ENCODE peak calls at places on chromosomes 13 and 19, in six cellular contexts. A, R, M, Z, U and P are unnamed samples.

GRCh38 chr19:22545751-22546150 is 88.4 kb upstream of the ZNF492 start:
- DNase-seq in A (peak), R (peak), M (peak), Z (no peak), U (no peak), P (no peak)

GRCh38 chr13:59422646-59423045 is 741.1 kb downstream of the DIAPH3 start:
- DNase-seq in A (no peak), R (no peak), M (no peak), Z (no peak), U (no peak), P (no peak)

GRCh38 chr13:33015791-33016323 is 366 bp upstream of the KL start:
- DNase-seq in A (peak), R (peak), M (peak), Z (no peak), U (no peak), P (no peak)

GRCh38 chr19:35026418-35026817 is 3.9 kb upstream of the SCN1B start:
- DNase-seq in A (no peak), R (no peak), M (no peak), Z (no peak), U (no peak), P (no peak)

GRCh38 chr19:15282311-15282705 is 50.0 kb downstream of the BRD4 start:
- DNase-seq in A (no peak), R (no peak), M (no peak), Z (no peak), U (no peak), P (no peak)

GRCh38 chr19:30450101-30450500 is 77.9 kb downstream of the ZNF536 start:
- DNase-seq in A (peak), R (peak), M (peak), Z (no peak), U (no peak), P (no peak)

GRCh38 chr13:36815069-36815468 is 4.0 kb upstream of the RFXAP start:
- DNase-seq in A (no peak), R (no peak), M (no peak), Z (no peak), U (peak), P (no peak)

GRCh38 chr13:64029343-64030093 is 2613.9 kb upstream of the PCDH20 start:
- DNase-seq in A (no peak), R (no peak), M (no peak), Z (no peak), U (no peak), P (no peak)

GRCh38 chr13:34464011-34464410 is 478.1 kb upstream of the NBEA start:
- DNase-seq in A (no peak), R (no peak), M (no peak), Z (no peak), U (no peak), P (no peak)

GRCh38 chr19:9586764-9587163 is 2.5 kb upstream of the ZNF121 start:
- DNase-seq in A (peak), R (peak), M (peak), Z (peak), U (peak), P (peak)

GRCh38 chr19:11192957-11193939 is 4.1 kb downstream of the KANK2 start:
- DNase-seq in A (peak), R (no peak), M (no peak), Z (no peak), U (no peak), P (no peak)
- H3K27ac ChIP-seq in A (peak), R (peak), M (peak), Z (peak), U (no peak), P (no peak)

GRCh38 chr13:99648905-99649304 is 147.6 kb downstream of the TM9SF2 start:
- DNase-seq in A (no peak), R (no peak), M (no peak), Z (no peak), U (no peak), P (no peak)

GRCh38 chr13:99652901-99653300 is 151.6 kb downstream of the TM9SF2 start:
- DNase-seq in A (no peak), R (no peak), M (no peak), Z (no peak), U (no peak), P (no peak)

GRCh38 chr13:99652141-99652540 is 150.9 kb downstream of the TM9SF2 start:
- DNase-seq in A (no peak), R (no peak), M (no peak), Z (no peak), U (no peak), P (no peak)

GRCh38 chr13:99650410-99650809 is 149.1 kb downstream of the TM9SF2 start:
- DNase-seq in A (no peak), R (no peak), M (no peak), Z (no peak), U (no peak), P (no peak)

DNA sequence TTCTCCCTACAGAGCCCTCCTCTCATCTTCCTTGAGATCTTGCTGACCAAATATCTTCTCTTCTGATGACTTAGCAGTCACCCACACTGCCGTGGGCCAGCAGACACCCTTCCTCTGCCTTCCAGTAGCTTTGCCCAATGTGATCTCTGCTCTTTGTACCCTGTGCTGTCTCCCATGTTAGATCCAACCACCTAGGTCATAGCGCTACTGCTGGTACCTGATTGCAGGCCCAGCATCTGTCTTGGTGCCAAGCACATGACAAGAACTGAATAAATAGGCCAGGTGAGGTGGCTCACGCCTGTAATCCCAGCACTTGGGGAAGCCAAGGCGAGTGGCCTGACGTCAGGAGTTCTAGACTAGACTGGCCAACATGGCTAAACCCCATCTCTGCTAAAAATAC is 149.7 kb downstream of the TM9SF2 start:
- DNase-seq in A (no peak), R (no peak), M (no peak), Z (no peak), U (no peak), P (no peak)
- H3K27ac ChIP-seq in A (no peak), R (no peak), M (no peak), Z (no peak), U (no peak), P (no peak)

DNA sequence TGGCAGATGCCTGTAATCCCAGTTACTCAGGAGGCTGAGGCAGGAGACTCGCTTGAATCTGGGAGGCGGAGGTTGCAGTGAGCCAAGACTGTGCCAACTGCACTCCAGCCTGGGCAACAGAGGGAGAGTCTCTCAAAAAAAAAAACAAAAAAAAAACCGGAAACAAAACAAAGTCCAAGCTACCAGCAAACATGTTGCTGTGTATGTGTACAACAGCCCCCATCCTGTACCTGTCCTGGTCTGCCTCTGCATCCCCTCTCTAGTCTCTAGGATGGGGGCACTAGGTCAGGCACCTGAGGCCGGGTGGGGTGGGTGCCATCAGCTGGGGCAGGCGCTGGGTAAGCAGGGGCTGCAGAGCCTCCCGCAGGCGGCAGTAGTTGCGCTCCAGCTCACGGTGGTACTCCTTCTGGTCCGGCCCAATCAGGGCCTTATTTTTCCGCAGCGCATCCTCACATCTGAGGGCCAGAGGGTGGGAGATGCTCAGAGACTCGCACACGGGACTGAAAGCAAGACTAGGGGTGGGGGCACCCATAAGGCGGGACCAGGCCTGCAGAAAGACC is 2.8 kb upstream of the KANK2 start:
- DNase-seq in A (no peak), R (no peak), M (no peak), Z (no peak), U (no peak), P (no peak)
- H3K27ac ChIP-seq in A (no peak), R (no peak), M (no peak), Z (peak), U (no peak), P (no peak)

GRCh38 chr19:5742051-5742450 is 21.6 kb downstream of the CATSPERD start:
- DNase-seq in A (no peak), R (no peak), M (no peak), Z (no peak), U (no peak), P (no peak)
- H3K27ac ChIP-seq in A (no peak), R (no peak), M (no peak), Z (no peak), U (no peak), P (no peak)

DNA sequence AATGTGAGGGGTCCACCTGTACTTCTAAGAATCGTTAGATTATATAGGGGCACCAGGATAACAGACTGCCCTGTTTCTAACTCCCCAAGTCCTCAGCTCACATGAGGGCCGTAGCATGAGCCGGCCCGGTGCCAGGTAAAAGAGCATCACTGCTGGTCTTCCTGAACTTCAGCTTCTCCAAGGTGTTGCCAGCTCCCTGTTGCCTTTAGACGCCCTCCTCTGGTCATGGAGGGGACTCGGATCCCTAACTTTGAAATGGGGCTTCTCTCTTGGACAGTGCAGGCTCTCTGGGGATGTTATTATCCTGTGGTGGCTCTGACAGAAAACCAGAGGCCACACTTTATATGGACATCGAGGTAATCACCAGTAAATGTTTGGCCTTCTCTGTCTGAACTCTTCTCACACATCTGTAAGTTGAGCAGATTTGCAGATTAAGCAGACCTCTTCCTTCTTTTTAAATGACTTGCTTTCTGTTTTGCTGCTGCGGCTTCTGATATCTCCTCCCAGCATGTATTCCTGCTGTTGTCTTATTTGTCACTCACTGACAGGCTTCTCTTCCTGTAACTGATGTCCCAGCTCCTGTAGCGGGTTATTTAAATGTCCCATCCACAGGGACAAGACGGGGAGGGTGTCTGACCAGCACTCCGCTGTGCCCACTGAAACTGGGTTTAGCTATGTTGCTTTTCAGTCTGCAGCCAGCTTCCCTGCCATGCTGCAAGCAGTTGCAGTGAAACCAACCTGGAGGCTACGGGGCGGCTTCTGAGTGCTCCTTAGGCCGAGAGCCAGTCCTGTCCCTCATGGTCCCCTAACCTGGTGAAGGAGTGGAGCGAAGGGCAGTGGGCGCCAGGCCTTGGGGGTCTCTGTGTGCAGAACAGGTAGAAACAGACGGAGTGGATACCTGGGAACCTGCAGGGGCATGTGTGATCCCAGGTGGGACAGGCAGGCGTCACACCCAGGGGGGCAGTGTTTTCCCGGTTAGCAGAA is 39.2 kb downstream of the TSSK6 start:
- DNase-seq in A (no peak), R (no peak), M (no peak), Z (no peak), U (peak), P (no peak)
- H3K27ac ChIP-seq in A (no peak), R (no peak), M (no peak), Z (no peak), U (peak), P (no peak)

GRCh38 chr19:4635763-4636135 is 3.6 kb upstream of the TNFAIP8L1 start:
- DNase-seq in A (no peak), R (no peak), M (no peak), Z (no peak), U (no peak), P (no peak)
- H3K27ac ChIP-seq in A (no peak), R (no peak), M (peak), Z (no peak), U (peak), P (no peak)

GRCh38 chr19:18051887-18052286 is 34.8 kb downstream of the IL12RB1 start:
- DNase-seq in A (no peak), R (peak), M (no peak), Z (no peak), U (no peak), P (no peak)

GRCh38 chr19:18045307-18046013 is 37.5 kb downstream of the ARRDC2 start:
- DNase-seq in A (no peak), R (no peak), M (no peak), Z (no peak), U (no peak), P (no peak)

GRCh38 chr19:18046066-18046718 is 38.2 kb downstream of the ARRDC2 start:
- DNase-seq in A (no peak), R (no peak), M (peak), Z (no peak), U (no peak), P (peak)

GRCh38 chr19:18053571-18054219 is 33.0 kb downstream of the IL12RB1 start:
- DNase-seq in A (no peak), R (no peak), M (no peak), Z (no peak), U (no peak), P (no peak)

DNA sequence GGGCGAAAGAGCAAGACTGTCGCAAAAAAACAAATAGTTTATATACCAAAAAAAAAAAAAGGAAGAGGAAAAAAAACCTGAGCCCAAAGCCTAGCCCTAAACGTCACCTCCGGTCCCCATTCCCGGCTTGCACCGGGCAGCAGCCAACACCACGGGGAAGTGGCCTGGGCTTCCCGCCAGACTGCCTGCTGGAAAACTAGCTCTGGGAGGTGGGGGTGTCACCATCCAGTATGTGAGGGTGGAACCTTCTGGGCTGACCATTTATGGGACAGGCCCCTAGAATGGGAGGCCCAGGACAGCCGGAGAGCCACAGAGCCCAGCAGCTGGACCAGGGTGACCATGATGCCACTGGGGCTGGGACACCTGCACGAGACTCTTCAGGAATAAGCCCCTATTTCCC is 37.3 kb downstream of the IL12RB1 start:
- DNase-seq in A (peak), R (peak), M (peak), Z (peak), U (no peak), P (no peak)
- H3K27ac ChIP-seq in A (no peak), R (peak), M (peak), Z (peak), U (no peak), P (no peak)

DNA sequence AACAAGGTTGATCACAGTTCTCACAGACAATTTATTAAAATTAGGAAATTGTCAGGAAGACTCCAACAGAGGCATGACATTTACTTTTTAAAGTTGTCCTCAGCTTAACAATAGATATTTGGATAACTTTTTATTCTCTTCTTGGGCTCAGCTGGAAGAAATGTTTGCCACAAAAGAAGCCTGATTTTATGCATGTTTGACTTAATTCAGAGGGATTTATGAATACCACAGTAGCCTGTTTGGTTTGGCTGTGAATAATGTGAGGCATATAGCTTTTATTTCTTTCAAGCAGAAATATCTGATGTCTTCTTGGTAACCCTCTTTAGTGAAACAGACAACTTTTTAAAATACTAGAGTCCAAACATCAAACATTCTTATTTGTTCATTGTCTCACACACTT is 1464.5 kb upstream of the SLC10A2 start:
- DNase-seq in A (no peak), R (no peak), M (no peak), Z (no peak), U (no peak), P (no peak)
- H3K27ac ChIP-seq in A (no peak), R (no peak), M (no peak), Z (no peak), U (no peak), P (no peak)

GRCh38 chr13:103473081-103473480 is 406.9 kb upstream of the SLC10A2 start:
- DNase-seq in A (no peak), R (no peak), M (no peak), Z (no peak), U (no peak), P (no peak)
- H3K27ac ChIP-seq in A (no peak), R (no peak), M (no peak), Z (no peak), U (no peak), P (no peak)

GRCh38 chr13:29573190-29573589 is 22.3 kb downstream of the SLC7A1 start:
- DNase-seq in A (no peak), R (no peak), M (peak), Z (no peak), U (no peak), P (no peak)
- H3K27ac ChIP-seq in A (no peak), R (no peak), M (peak), Z (no peak), U (no peak), P (peak)